ENCODE peak calls at places on chromosomes 2 and 18, in five cellular contexts. M is GM06990, W is stomach, P is adipocyte, V is cardiac muscle cell. D is an unnamed sample.

GRCh38 chr2:28613181-28613580 is 117.3 kb downstream of the PLB1 start:
- DNase-seq in M (no peak), W (no peak), P (no peak), V (no peak), D (no peak)

GRCh38 chr18:58297198-58297597 is 253.2 kb downstream of the NEDD4L start:
- DNase-seq in M (no peak), W (no peak), P (no peak), V (peak; percentile 34), D (peak; percentile 72)

GRCh38 chr18:47261902-47262301 is 10.4 kb upstream of the SKOR2 start:
- DNase-seq in M (no peak), W (no peak), P (no peak), V (no peak), D (no peak)

GRCh38 chr2:27860111-27860510 is 30.1 kb downstream of the RBKS start:
- DNase-seq in M (no peak), W (no peak), P (peak; percentile 83), V (peak; percentile 76), D (peak; percentile 57)

GRCh38 chr2:85978883-85979780 is 90.3 kb upstream of the ST3GAL5 start:
- DNase-seq in M (no peak), W (peak; percentile 1), P (peak; percentile 35), V (no peak), D (no peak)

GRCh38 chr18:13491138-13491537 is 235.2 kb downstream of the FAM210A start:
- DNase-seq in M (no peak), W (no peak), P (no peak), V (no peak), D (no peak)

GRCh38 chr2:96265349-96265839 is 403 bp downstream of the TMEM127 start:
- DNase-seq in M (no peak), W (peak; percentile 36), P (peak; percentile 62), V (no peak), D (no peak)

GRCh38 chr2:101125799-101126198 is 25.4 kb downstream of the TBC1D8 start:
- DNase-seq in M (no peak), W (no peak), P (no peak), V (no peak), D (no peak)

GRCh38 chr2:222318712-222319575 is 20.1 kb upstream of the PAX3 start:
- DNase-seq in M (peak; percentile 81), W (no peak), P (peak; percentile 72), V (peak; percentile 54), D (no peak)

GRCh38 chr2:68838641-68839040 is 32.6 kb downstream of the BMP10 start:
- DNase-seq in M (no peak), W (no peak), P (no peak), V (no peak), D (no peak)

GRCh38 chr2:66525609-66526008 is 90.7 kb downstream of the MEIS1 start:
- DNase-seq in M (no peak), W (no peak), P (no peak), V (no peak), D (no peak)

GRCh38 chr2:151049746-151050145 is 211.9 kb downstream of the RBM43 start:
- DNase-seq in M (no peak), W (no peak), P (peak; percentile 47), V (peak; percentile 61), D (peak; percentile 74)

DNA sequence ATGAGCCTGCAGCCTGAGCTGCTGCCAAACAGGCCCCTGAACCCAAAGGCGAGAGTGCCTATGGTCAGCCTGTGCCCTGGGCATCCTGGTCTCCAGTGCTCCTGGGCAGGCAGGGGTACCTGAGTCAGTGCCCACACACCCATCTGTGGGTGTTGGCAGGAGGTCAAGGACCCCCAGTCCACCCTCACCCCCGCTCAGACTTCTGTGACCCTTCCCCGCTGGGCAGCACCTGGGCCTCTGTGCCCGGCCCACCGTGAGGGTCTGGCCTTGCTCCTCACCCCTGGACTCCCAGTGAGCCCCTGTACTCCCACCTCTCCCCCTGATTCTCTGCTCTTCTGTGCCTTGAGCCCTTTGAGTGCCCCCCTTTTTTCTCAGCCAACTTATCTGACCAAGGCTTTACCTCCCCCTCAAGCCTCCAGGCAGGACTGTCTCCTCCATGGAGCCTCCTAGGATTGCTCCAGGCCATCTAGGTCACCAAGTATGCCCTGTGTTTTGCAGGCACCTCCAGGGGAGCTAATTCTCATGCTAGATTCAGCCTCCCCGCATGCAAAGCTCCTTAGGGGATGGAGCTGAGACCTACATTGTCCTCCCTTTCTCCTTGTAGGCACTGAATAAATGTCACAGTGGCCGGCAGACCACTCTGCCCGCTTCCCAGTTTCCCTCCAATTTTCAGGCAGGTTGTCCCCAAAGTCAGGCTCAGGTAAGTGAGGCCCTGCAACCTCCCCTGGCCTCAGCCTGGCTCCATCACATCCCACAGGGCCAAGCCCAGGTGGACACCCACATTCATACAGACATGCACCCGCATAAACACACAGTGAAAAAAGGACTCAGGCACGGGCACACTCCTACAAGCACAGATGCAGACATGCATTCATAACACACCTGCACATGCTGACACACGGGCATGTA is 21.9 kb upstream of the PTMA start:
- DNase-seq in M (no peak), W (no peak), P (no peak), V (no peak), D (no peak)
- H3K4me3 ChIP-seq in M (no peak overlapping the region), W (no peak overlapping the region), P (no peak overlapping the region), V (no peak overlapping the region), D (no peak overlapping the region)

GRCh38 chr2:238140721-238141540 is 2.5 kb downstream of the KLHL30 start:
- DNase-seq in M (no peak), W (no peak), P (no peak), V (no peak), D (no peak)

GRCh38 chr2:238143239-238143951 is 4.9 kb downstream of the KLHL30 start:
- DNase-seq in M (no peak), W (no peak), P (peak; percentile 63), V (peak; percentile 35), D (peak; percentile 10)

GRCh38 chr2:238142382-238143205 is 4.1 kb downstream of the KLHL30 start:
- DNase-seq in M (no peak), W (no peak), P (no peak), V (no peak), D (no peak)

GRCh38 chr2:238139841-238140439 is 1.5 kb downstream of the KLHL30 start:
- DNase-seq in M (no peak), W (no peak), P (no peak), V (no peak), D (no peak)

GRCh38 chr2:238141541-238142318 is 3.3 kb downstream of the KLHL30 start:
- DNase-seq in M (no peak), W (peak; percentile 87), P (no peak), V (no peak), D (no peak)
- H3K4me3 ChIP-seq in M (no peak overlapping the region), W (no peak overlapping the region), P (no peak overlapping the region), V (no peak overlapping the region), D (no peak overlapping the region)

GRCh38 chr18:26655010-26655613 is 106.8 kb upstream of the KCTD1 start:
- DNase-seq in M (no peak), W (no peak), P (peak; percentile 54), V (peak; percentile 20), D (peak; percentile 28)
- H3K4me3 ChIP-seq in M (no peak overlapping the region), W (peak overlapping the region; percentile 90), P (no peak overlapping the region), V (peak overlapping the region; percentile 69), D (no peak overlapping the region)

DNA sequence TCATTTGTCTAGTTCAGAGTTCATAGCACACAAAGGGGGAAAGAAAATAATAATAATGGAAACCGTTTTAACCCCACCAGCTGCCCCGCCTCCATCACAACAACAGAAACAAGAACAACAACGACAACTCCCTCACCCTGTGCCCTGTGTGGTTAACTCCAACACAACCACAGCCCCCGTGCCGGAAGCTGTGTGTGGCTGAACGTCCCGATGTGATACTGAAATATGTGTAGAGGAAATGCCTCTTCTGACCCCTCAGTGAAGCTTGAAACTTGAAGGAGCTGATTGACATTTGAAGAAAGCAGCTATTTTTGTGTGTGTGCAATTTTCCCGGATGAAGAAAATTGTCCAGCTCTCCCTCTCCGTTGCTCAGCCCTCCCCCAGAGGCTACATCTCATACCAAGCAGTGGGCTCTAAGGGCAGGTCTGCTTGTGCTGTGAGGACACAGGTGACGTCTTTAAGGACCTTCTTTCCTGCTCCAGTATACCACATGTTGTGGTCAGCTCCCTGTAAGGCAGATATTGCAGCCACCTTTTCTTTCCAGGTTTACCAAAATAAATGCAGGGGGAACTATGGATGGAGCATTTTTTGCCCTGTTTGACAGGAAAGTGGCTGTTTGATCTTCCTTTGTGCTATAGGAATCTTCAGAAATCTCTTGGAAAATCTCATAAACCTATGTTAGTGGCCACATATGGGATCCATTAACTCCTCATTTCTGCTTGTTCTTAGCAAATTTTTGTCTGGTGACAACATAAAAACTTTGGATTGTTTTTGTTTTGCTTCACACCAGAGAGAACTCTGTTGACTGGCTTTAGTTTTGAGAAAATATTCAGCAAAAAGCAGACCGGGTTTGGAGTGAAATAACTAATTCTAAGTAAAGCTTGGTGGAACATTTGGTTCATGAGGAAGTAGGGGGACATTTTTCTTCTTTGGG is 174.0 kb downstream of the ICOS start:
- DNase-seq in M (peak; percentile 40), W (peak; percentile 38), P (peak; percentile 76), V (peak; percentile 53), D (peak; percentile 7)
- H3K4me3 ChIP-seq in M (no peak overlapping the region), W (no peak overlapping the region), P (peak overlapping the region; percentile 40), V (no peak overlapping the region), D (no peak overlapping the region)

D was measured in astrocyte of the spinal cord.